ENCODE peak calls at places on chromosomes 16 and 17, in six cellular contexts. Z is mesothelial cell of epicardium, S is fibroblast of mammary gland, X is HCT116, A is PC-3, O is GM10248. K is an unnamed sample.

GRCh38 chr17:49987681-49988441 is 7.2 kb downstream of the DLX3 start:
- DNase-seq in Z (peak), S (no peak), X (no peak), A (peak), O (no peak), K (no peak)

GRCh38 chr16:24668481-24669001 is 60.9 kb upstream of the TNRC6A start:
- DNase-seq in Z (no peak), S (peak), X (no peak), A (no peak), O (no peak), K (no peak)

GRCh38 chr17:76753061-76753961 is 15.4 kb downstream of the MFSD11 start:
- DNase-seq in Z (no peak), S (no peak), X (no peak), A (peak), O (no peak), K (no peak)

GRCh38 chr17:62126292-62126691 is 61.2 kb upstream of the MED13 start:
- DNase-seq in Z (no peak), S (no peak), X (no peak), A (no peak), O (no peak), K (no peak)

GRCh38 chr17:66441012-66441703 is 138.7 kb downstream of the PRKCA start:
- DNase-seq in Z (no peak), S (no peak), X (no peak), A (no peak), O (peak), K (peak)

GRCh38 chr17:48641541-48642058 is 15.4 kb upstream of the HOXB9 start:
- DNase-seq in Z (no peak), S (no peak), X (no peak), A (no peak), O (no peak), K (no peak)

GRCh38 chr16:9787717-9788116 is 394.5 kb downstream of the GRIN2A start:
- DNase-seq in Z (no peak), S (peak), X (no peak), A (no peak), O (no peak), K (no peak)

GRCh38 chr16:87065781-87066694 is 251.2 kb downstream of the C16orf95 start:
- DNase-seq in Z (no peak), S (no peak), X (no peak), A (no peak), O (no peak), K (no peak)

GRCh38 chr16:29023279-29024278 is 38.7 kb downstream of the LAT start:
- DNase-seq in Z (no peak), S (peak), X (no peak), A (peak), O (no peak), K (no peak)

GRCh38 chr17:11264183-11264871 is 23.3 kb downstream of the SHISA6 start:
- DNase-seq in Z (no peak), S (peak), X (peak), A (peak), O (no peak), K (no peak)
- TF ChIP-seq CTCF in Z (peak), S (peak), X (peak), A (peak), O (peak), K (peak)

GRCh38 chr17:2025622-2026309 is 632 bp upstream of the RTN4RL1 start:
- DNase-seq in Z (peak), S (peak), X (no peak), A (peak), O (peak), K (peak)
- TF ChIP-seq CTCF in Z (peak), S (peak), X (peak), A (peak), O (peak), K (peak)

DNA sequence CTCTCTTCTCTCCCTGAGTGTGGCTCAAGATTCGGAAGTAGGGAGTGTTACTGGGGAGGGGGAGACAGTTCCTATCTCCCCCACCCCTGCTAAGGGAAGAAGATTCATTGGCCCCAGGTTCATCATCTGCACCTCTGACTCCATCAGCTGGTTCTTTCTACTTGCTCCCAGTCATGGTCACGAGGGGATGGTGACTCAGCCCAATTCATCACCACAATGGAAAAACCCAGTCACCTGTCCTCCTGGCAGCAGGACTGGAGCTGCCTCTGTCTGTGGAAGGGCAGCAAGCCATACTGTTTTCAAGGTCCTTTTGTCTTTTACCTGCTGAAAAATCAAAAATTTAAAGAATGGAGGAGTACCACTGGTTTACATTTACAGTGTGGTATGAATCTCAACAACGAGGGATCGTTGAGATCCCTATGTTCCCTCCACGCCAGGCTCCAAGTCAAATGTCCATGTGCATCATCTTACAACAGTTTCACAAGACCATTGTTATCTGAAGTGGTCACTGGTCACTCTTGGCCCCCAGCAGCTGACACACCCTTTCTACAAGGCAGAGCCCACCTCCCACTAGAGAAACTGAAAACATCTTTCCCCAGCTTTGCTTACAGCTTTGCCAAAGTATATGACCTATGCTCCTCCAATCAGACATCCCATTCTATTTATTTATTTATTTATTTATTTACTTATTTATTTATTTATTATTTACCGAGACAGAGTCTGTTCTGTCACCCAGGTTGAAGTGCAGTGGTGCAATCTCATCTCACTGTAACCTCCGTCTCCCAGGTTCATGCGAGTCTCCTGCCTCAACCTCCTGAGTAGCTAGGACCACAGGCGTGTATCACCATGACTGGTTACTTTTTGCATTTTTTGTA is 40.4 kb upstream of the NDRG4 start:
- DNase-seq in Z (no peak), S (peak), X (peak), A (peak), O (no peak), K (no peak)
- TF ChIP-seq CTCF in Z (no peak), S (no peak), X (no peak), A (no peak), O (no peak), K (no peak)

DNA sequence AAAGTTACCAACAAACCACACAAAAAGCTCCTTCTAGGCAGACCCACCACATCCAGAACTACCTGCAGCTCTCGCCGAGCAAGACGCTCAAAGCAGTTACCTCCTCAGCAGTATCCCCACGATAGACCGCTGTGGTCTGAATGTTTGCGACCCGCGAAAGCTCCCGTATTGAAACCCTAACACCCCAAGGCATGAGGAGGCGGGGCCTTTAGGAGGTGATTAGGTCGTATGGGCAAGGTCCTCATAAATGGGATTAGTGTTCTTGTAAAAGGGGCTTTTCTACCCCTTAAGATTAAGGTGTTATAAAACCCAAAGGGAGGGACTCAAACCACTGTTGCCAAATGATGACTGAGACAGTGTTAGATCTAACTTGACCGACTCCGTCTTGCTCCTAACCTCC is 19.0 kb upstream of the RPH3AL start:
- DNase-seq in Z (no peak), S (no peak), X (no peak), A (no peak), O (no peak), K (no peak)
- TF ChIP-seq CTCF in Z (no peak), S (no peak), X (no peak), A (no peak), O (no peak), K (no peak)

GRCh38 chr16:81471882-81472281 is 27.3 kb downstream of the CMIP start:
- DNase-seq in Z (no peak), S (no peak), X (no peak), A (no peak), O (no peak), K (no peak)
- TF ChIP-seq CTCF in Z (no peak), S (no peak), X (no peak), A (no peak), O (no peak), K (no peak)

GRCh38 chr17:3691539-3692166 is 4.3 kb downstream of the P2RX5 start:
- DNase-seq in Z (no peak), S (no peak), X (no peak), A (no peak), O (no peak), K (no peak)

GRCh38 chr17:3693829-3694231 is 2.1 kb downstream of the P2RX5 start:
- DNase-seq in Z (no peak), S (no peak), X (no peak), A (no peak), O (no peak), K (no peak)

GRCh38 chr17:3690094-3690715 is 5.8 kb downstream of the P2RX5 start:
- DNase-seq in Z (no peak), S (no peak), X (no peak), A (no peak), O (no peak), K (no peak)

GRCh38 chr17:3693099-3693498 is 2.9 kb downstream of the P2RX5 start:
- DNase-seq in Z (no peak), S (no peak), X (no peak), A (no peak), O (no peak), K (no peak)

GRCh38 chr17:3692346-3692745 is 3.6 kb downstream of the P2RX5 start:
- DNase-seq in Z (no peak), S (no peak), X (no peak), A (no peak), O (no peak), K (no peak)
- TF ChIP-seq CTCF in Z (no peak), S (no peak), X (peak), A (no peak), O (no peak), K (peak)

GRCh38 chr16:89700100-89700648 is 1.3 kb downstream of the SPATA2L start:
- DNase-seq in Z (peak), S (peak), X (peak), A (peak), O (peak), K (peak)

GRCh38 chr16:89697616-89698331 is 3.7 kb downstream of the SPATA2L start:
- DNase-seq in Z (no peak), S (no peak), X (no peak), A (no peak), O (no peak), K (no peak)

GRCh38 chr16:89704281-89704680 is 2.8 kb upstream of the SPATA2L start:
- DNase-seq in Z (no peak), S (no peak), X (no peak), A (no peak), O (no peak), K (no peak)

GRCh38 chr16:89701425-89702406 is at the start of gene SPATA2L:
- DNase-seq in Z (peak), S (no peak), X (peak), A (peak), O (peak), K (peak)

GRCh38 chr16:89700649-89701424 is 668 bp downstream of the SPATA2L start:
- DNase-seq in Z (peak), S (no peak), X (no peak), A (peak), O (peak), K (peak)
- TF ChIP-seq CTCF in Z (no peak), S (no peak), X (peak), A (no peak), O (peak), K (peak)

GRCh38 chr17:9227819-9228407 is 206.6 kb downstream of the NTN1 start:
- DNase-seq in Z (no peak), S (no peak), X (no peak), A (no peak), O (no peak), K (no peak)

GRCh38 chr17:9229826-9230201 is 208.5 kb downstream of the NTN1 start:
- DNase-seq in Z (no peak), S (no peak), X (no peak), A (no peak), O (no peak), K (no peak)

GRCh38 chr17:9230346-9230745 is 209.0 kb downstream of the NTN1 start:
- DNase-seq in Z (no peak), S (peak), X (no peak), A (no peak), O (no peak), K (no peak)

GRCh38 chr17:9229160-9229825 is 208.0 kb downstream of the NTN1 start:
- DNase-seq in Z (no peak), S (no peak), X (no peak), A (no peak), O (no peak), K (no peak)

GRCh38 chr17:9228408-9229159 is 207.3 kb downstream of the NTN1 start:
- DNase-seq in Z (no peak), S (peak), X (no peak), A (no peak), O (no peak), K (no peak)
- TF ChIP-seq CTCF in Z (no peak), S (peak), X (no peak), A (no peak), O (no peak), K (no peak)